ENCODE peak calls at places on chromosomes 1 and 21, in ten cellular contexts. K is prostate gland, E is body of pancreas, H is esophagus squamous epithelium, Z is transverse colon, U is IMR-90, L is ovary, S is A549, T is NB4, O is uterus. V is an unnamed sample.

GRCh38 chr1:114153051-114153620 is 533 bp downstream of the SYT6 start:
- DNase-seq in K (no peak), E (peak; percentile 22), H (no peak), Z (no peak), U (no peak), L (peak; percentile 53), S (peak; percentile 25), T (no peak), O (peak; percentile 18), V (no peak)

GRCh38 chr1:92343061-92343460 is 44.2 kb downstream of the RPAP2 start:
- DNase-seq in K (no peak), E (no peak), H (no peak), Z (no peak), U (no peak), L (no peak), S (no peak), T (peak; percentile 36), O (no peak), V (no peak)

GRCh38 chr21:42532466-42533181 is 19.0 kb downstream of the SLC37A1 start:
- DNase-seq in K (no peak), E (no peak), H (no peak), Z (peak; percentile 61), U (peak; percentile 12), L (no peak), S (no peak), T (no peak), O (peak; percentile 65), V (peak; percentile 89)

GRCh38 chr21:42341776-42342542 is 8.8 kb downstream of the TFF2 start:
- DNase-seq in K (peak; percentile 28), E (no peak), H (no peak), Z (no peak), U (no peak), L (no peak), S (no peak), T (no peak), O (no peak), V (no peak)

GRCh38 chr21:26131554-26131953 is 39.0 kb downstream of the APP start:
- DNase-seq in K (no peak), E (no peak), H (no peak), Z (no peak), U (no peak), L (no peak), S (no peak), T (no peak), O (no peak), V (no peak)

GRCh38 chr21:43944757-43945156 is 67.4 kb upstream of the TRAPPC10 start:
- DNase-seq in K (no peak), E (no peak), H (no peak), Z (no peak), U (no peak), L (no peak), S (no peak), T (no peak), O (no peak), V (no peak)

GRCh38 chr21:34243562-34243961 is 120.2 kb upstream of the KCNE2 start:
- DNase-seq in K (no peak), E (peak; percentile 16), H (no peak), Z (peak; percentile 16), U (peak; percentile 11), L (no peak), S (no peak), T (peak; percentile 55), O (no peak), V (no peak)

GRCh38 chr1:231690072-231690471 is 63.5 kb downstream of the DISC1 start:
- DNase-seq in K (no peak), E (no peak), H (no peak), Z (no peak), U (no peak), L (no peak), S (no peak), T (peak; percentile 8), O (no peak), V (no peak)

GRCh38 chr21:15893902-15894301 is 164.1 kb downstream of the USP25 start:
- DNase-seq in K (no peak), E (no peak), H (no peak), Z (no peak), U (no peak), L (no peak), S (no peak), T (no peak), O (no peak), V (no peak)

GRCh38 chr21:15896501-15896900 is 166.7 kb downstream of the USP25 start:
- DNase-seq in K (no peak), E (no peak), H (no peak), Z (no peak), U (no peak), L (no peak), S (no peak), T (no peak), O (no peak), V (no peak)

GRCh38 chr21:15895142-15896106 is 165.6 kb downstream of the USP25 start:
- DNase-seq in K (no peak), E (no peak), H (no peak), Z (no peak), U (peak; percentile 2), L (no peak), S (no peak), T (no peak), O (no peak), V (no peak)

DNA sequence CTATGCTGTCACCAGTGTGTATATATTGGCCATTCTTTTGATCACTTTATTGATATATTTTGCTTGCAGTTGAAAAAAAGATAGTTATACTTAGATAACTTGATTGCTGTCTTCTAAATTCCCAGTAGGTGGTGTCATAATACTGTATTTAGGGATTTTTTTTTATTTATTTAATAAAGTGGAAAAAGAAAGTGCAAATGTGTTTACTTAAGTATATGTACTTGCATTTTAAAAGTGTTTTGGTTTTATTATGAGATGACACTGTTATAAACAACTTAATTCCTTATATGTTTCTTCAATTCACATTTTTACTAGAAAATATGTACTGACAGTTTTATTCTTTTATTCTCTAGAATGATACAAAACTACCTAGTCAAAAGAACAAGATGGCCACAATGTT is 164.8 kb downstream of the USP25 start:
- DNase-seq in K (no peak), E (no peak), H (no peak), Z (no peak), U (peak; percentile 38), L (no peak), S (no peak), T (peak; percentile 5), O (no peak), V (no peak)
- TF ChIP-seq CTCF in K (peak; percentile 54), E (no peak), H (peak; percentile 7), Z (no peak), U (peak; percentile 58), L (no peak), S (no peak), T (no peak), O (peak; percentile 43), V (no peak)

GRCh38 chr1:145987926-145988325 is 8.5 kb downstream of the TXNIP start:
- DNase-seq in K (no peak), E (no peak), H (no peak), Z (no peak), U (no peak), L (no peak), S (no peak), T (no peak), O (no peak), V (no peak)

GRCh38 chr1:145983959-145984830 is 12.2 kb downstream of the TXNIP start:
- DNase-seq in K (no peak), E (no peak), H (no peak), Z (peak; percentile 73), U (no peak), L (no peak), S (no peak), T (no peak), O (peak; percentile 9), V (no peak)

GRCh38 chr1:145986551-145986950 is 9.8 kb downstream of the TXNIP start:
- DNase-seq in K (no peak), E (no peak), H (no peak), Z (no peak), U (no peak), L (no peak), S (no peak), T (no peak), O (peak; percentile 17), V (no peak)

GRCh38 chr1:145985129-145985501 is 11.3 kb downstream of the TXNIP start:
- DNase-seq in K (no peak), E (no peak), H (no peak), Z (no peak), U (no peak), L (no peak), S (no peak), T (no peak), O (peak; percentile 27), V (no peak)

DNA sequence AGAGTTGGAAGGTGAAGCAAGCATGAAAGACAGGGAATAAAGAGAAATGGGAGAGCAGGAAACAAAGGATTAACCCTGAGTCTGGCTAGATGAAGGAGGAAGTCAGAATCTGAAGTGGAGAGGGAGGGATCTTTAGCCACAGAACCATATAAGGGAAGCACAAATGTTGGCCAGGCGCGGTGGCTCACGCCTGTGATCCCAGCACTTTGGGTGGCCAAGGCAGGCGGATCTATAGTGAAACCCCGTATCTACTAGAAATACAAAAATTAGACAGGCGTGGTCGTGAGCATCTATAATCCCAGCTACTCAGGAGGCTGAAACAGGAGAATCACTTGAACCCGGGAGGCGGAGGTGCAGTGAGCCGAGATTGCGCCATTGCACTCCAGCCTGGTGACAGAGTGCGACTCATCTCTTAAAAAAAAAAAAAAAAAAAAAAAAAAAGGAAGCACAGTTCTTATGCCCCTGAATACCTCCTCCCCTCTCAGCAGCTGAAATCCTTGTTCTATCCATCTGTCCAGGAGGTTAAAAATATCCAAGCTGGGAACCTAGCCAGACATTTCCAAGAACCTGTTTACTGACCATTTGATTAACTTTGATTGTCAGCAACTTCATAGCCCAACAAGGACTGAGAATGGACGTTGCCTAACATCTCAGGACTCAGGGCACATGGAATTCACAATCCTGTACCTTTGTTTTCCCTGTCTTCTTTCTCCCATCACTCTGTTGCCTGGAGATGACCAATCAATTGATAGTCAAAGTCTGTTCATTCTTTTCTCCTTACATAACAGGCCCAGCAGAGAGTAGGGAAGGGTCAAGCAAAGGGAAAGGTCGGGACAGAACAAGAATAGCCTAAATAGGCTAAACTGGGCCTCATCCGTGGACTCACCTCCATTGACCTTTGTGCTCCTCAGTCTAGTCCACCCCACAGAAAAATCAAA is 10.6 kb downstream of the TXNIP start:
- DNase-seq in K (no peak), E (no peak), H (no peak), Z (no peak), U (peak; percentile 73), L (no peak), S (no peak), T (peak; percentile 80), O (peak; percentile 55), V (no peak)
- TF ChIP-seq POLR2A in K (no peak), E (no peak), H (no peak), Z (peak; percentile 20), U (no peak), L (no peak), S (no peak), T (no peak), O (no peak), V (no peak)

GRCh38 chr1:179016694-179017382 is 8.9 kb upstream of the FAM20B start:
- DNase-seq in K (peak; percentile 75), E (peak; percentile 65), H (peak; percentile 19), Z (peak; percentile 97), U (peak; percentile 82), L (peak; percentile 76), S (peak; percentile 85), T (peak; percentile 79), O (peak; percentile 68), V (peak; percentile 96)

GRCh38 chr1:179017383-179018326 is 8.0 kb upstream of the FAM20B start:
- DNase-seq in K (no peak), E (no peak), H (no peak), Z (peak; percentile 29), U (no peak), L (no peak), S (peak; percentile 56), T (no peak), O (no peak), V (no peak)

GRCh38 chr1:179014123-179014522 is 11.6 kb upstream of the FAM20B start:
- DNase-seq in K (no peak), E (no peak), H (no peak), Z (no peak), U (no peak), L (no peak), S (no peak), T (no peak), O (no peak), V (no peak)

GRCh38 chr1:179012033-179012432 is 13.7 kb upstream of the FAM20B start:
- DNase-seq in K (no peak), E (no peak), H (no peak), Z (no peak), U (no peak), L (no peak), S (no peak), T (no peak), O (no peak), V (no peak)

DNA sequence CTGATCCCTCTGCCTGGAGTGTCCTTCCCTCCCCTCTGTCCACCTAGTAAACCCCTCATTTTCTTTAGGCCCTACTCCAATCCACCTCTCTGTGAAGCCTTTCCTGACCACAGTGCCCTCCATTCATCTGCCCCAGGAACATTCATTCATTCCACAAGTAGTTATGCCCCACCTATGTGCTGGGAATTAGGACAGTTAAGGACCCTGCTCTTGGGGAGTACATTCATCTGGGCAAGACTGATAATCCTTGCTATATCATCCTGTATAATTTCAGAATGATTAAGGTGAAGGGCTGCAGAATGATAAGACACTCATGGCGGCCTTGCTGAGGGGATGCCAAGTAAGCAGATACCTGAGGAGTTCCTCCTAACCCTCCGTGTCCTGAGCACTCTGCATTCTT is 10.3 kb upstream of the FAM20B start:
- DNase-seq in K (no peak), E (no peak), H (no peak), Z (no peak), U (no peak), L (no peak), S (no peak), T (no peak), O (no peak), V (no peak)
- TF ChIP-seq CTCF in K (no peak), E (no peak), H (no peak), Z (no peak), U (no peak), L (no peak), S (no peak), T (no peak), O (no peak), V (no peak)

GRCh38 chr1:51519857-51520699 is 1.0 kb upstream of the EPS15 start:
- DNase-seq in K (no peak), E (no peak), H (no peak), Z (no peak), U (peak; percentile 86), L (no peak), S (no peak), T (no peak), O (no peak), V (no peak)
- TF ChIP-seq POLR2A in K (no peak), E (no peak), H (no peak), Z (no peak), U (no peak), L (no peak), S (no peak), T (no peak), O (no peak), V (no peak)

V was measured in lower leg skin.